ENCODE peak calls at places on chromosomes 5 and 9, in six cellular contexts. Y is activated CD4-positive, alpha-beta T cell treated with anti-CD3 and anti-CD28 coated beads for 24 hours; S is left ventricle myocardium inferior; U is stimulated activated CD4-positive, alpha-beta T cell treated with anti-CD3 and anti-CD28 coated beads, Interleukin-2, amount 100 ng/mL, for 48 hours; A is NCI-H226; O is NCI-H1417. C is an unnamed sample.

GRCh38 chr5:89556215-89557009 is 673.4 kb upstream of the MEF2C start:
- DNase-seq in U (no peak), A (peak), Y (no peak), S (no peak), O (no peak), C (peak)

GRCh38 chr5:96963267-96963666 is 27.4 kb downstream of the LNPEP start:
- DNase-seq in O (no peak), S (peak), Y (no peak), A (peak), U (no peak), C (peak)

GRCh38 chr9:125370786-125371185 is 109.2 kb downstream of the GAPVD1 start:
- DNase-seq in U (no peak), Y (no peak), S (no peak), O (no peak), A (no peak), C (no peak)

GRCh38 chr9:21402387-21403247 is 6.3 kb upstream of the IFNA8 start:
- DNase-seq in A (no peak), U (no peak), Y (no peak), S (no peak), O (no peak), C (no peak)

GRCh38 chr9:20616808-20617207 is 5.5 kb downstream of the MLLT3 start:
- DNase-seq in Y (no peak), U (no peak), O (no peak), A (no peak), S (no peak), C (no peak)

GRCh38 chr5:78806544-78806943 is 158.0 kb upstream of the LHFPL2 start:
- DNase-seq in U (no peak), A (peak), Y (no peak), S (no peak), O (no peak), C (no peak)

GRCh38 chr5:153573326-153574033 is 83.0 kb downstream of the GRIA1 start:
- DNase-seq in S (peak), O (no peak), Y (no peak), U (no peak), A (no peak), C (no peak)

GRCh38 chr5:134138416-134139376 is 24.2 kb downstream of the TCF7 start:
- DNase-seq in O (no peak), A (peak), U (peak), Y (no peak), S (peak), C (peak)

GRCh38 chr9:120750421-120750820 is 36.2 kb upstream of the MEGF9 start:
- DNase-seq in A (no peak), Y (no peak), S (no peak), U (no peak), O (no peak), C (no peak)

GRCh38 chr9:123432331-123433236 is 76.6 kb downstream of the CRB2 start:
- DNase-seq in Y (no peak), A (no peak), O (no peak), S (no peak), U (no peak), C (no peak)

GRCh38 chr9:34995288-34996060 is 5.9 kb downstream of the DNAJB5 start:
- DNase-seq in O (no peak), Y (no peak), A (no peak), U (no peak), S (no peak), C (no peak)

GRCh38 chr5:80736730-80737129 is 81.9 kb upstream of the DHFR start:
- DNase-seq in U (no peak), A (peak), O (no peak), S (no peak), Y (no peak), C (no peak)

GRCh38 chr5:68251386-68251785 is 35.8 kb downstream of the PIK3R1 start:
- DNase-seq in O (no peak), U (peak), A (no peak), Y (peak), S (peak), C (no peak)

GRCh38 chr5:109938453-109938852 is 248.7 kb downstream of the MAN2A1 start:
- DNase-seq in U (no peak), S (no peak), Y (no peak), O (no peak), A (no peak), C (no peak)

GRCh38 chr5:65462139-65462705 is 19.5 kb downstream of the ADAMTS6 start:
- DNase-seq in U (no peak), S (no peak), Y (no peak), A (no peak), O (no peak), C (no peak)

GRCh38 chr9:125694478-125694877 is 12.5 kb downstream of the MAPKAP1 start:
- DNase-seq in O (no peak), S (no peak), A (no peak), Y (no peak), U (no peak), C (no peak)

GRCh38 chr5:10853144-10853543 is 92.1 kb upstream of the DAP start:
- DNase-seq in S (no peak), Y (no peak), U (no peak), O (no peak), A (no peak), C (no peak)

GRCh38 chr9:109453210-109453842 is 44.8 kb downstream of the PTPN3 start:
- DNase-seq in S (no peak), U (no peak), O (no peak), Y (no peak), A (peak), C (peak)

GRCh38 chr9:109418827-109419226 is 79.3 kb downstream of the PTPN3 start:
- DNase-seq in O (no peak), A (no peak), Y (no peak), U (no peak), S (no peak), C (no peak)

GRCh38 chr5:6383376-6383775 is 5.0 kb upstream of the MED10 start:
- DNase-seq in U (no peak), S (no peak), A (no peak), Y (no peak), O (peak), C (no peak)

C was measured in adrenal gland.